ENCODE peak calls at places on chromosome 13, in eight cellular contexts. One of them, this sample, is unnamed. For H3K4me1, the result is how much of the 10 kb centered on the place peaks cover.

GRCh38 chr13:24672141-24673132 is 7.8 kb upstream of the ATP12A start:
- DNase-seq in A549: no peak
- DNase-seq in K562: no peak
- DNase-seq in MM.1S: no peak
- DNase-seq in osteoblast: no peak
- DNase-seq in lung: no peak
- DNase-seq in IMR-90: no peak
- DNase-seq in stomach: no peak
- DNase-seq in this sample: no peak

GRCh38 chr13:100323937-100324336 is 235.0 kb downstream of the PCCA start:
- DNase-seq in stomach: no peak
- DNase-seq in osteoblast: no peak
- DNase-seq in IMR-90: peak
- DNase-seq in MM.1S: no peak
- DNase-seq in K562: no peak
- DNase-seq in lung: no peak
- DNase-seq in A549: no peak
- DNase-seq in this sample: no peak

GRCh38 chr13:114047358-114047881 is 73.5 kb upstream of the C13orf46 start:
- DNase-seq in MM.1S: peak
- DNase-seq in lung: no peak
- DNase-seq in osteoblast: no peak
- DNase-seq in A549: no peak
- DNase-seq in IMR-90: peak
- DNase-seq in stomach: no peak
- DNase-seq in K562: peak
- DNase-seq in this sample: no peak

GRCh38 chr13:40464349-40464748 is 202.1 kb downstream of the FOXO1 start:
- DNase-seq in lung: no peak
- DNase-seq in MM.1S: no peak
- DNase-seq in IMR-90: no peak
- DNase-seq in A549: no peak
- DNase-seq in stomach: no peak
- DNase-seq in K562: no peak
- DNase-seq in osteoblast: no peak
- DNase-seq in this sample: no peak

GRCh38 chr13:93173656-93174055 is 53.0 kb upstream of the GPC6 start:
- DNase-seq in stomach: no peak
- DNase-seq in MM.1S: no peak
- DNase-seq in osteoblast: no peak
- DNase-seq in K562: no peak
- DNase-seq in lung: no peak
- DNase-seq in IMR-90: peak
- DNase-seq in A549: no peak
- DNase-seq in this sample: no peak

GRCh38 chr13:26867451-26868067 is 107.0 kb upstream of the GPR12 start:
- DNase-seq in osteoblast: peak
- DNase-seq in stomach: no peak
- DNase-seq in A549: peak
- DNase-seq in K562: peak
- DNase-seq in IMR-90: peak
- DNase-seq in lung: no peak
- DNase-seq in MM.1S: no peak
- DNase-seq in this sample: no peak

GRCh38 chr13:67235265-67235664 is 5.1 kb upstream of the PCDH9 start:
- DNase-seq in IMR-90: no peak
- DNase-seq in A549: no peak
- DNase-seq in lung: no peak
- DNase-seq in K562: no peak
- DNase-seq in stomach: no peak
- DNase-seq in osteoblast: no peak
- DNase-seq in MM.1S: no peak
- DNase-seq in this sample: no peak

GRCh38 chr13:76610819-76611415 is 275.3 kb downstream of the KCTD12 start:
- DNase-seq in MM.1S: no peak
- DNase-seq in stomach: no peak
- DNase-seq in osteoblast: no peak
- DNase-seq in IMR-90: no peak
- DNase-seq in K562: no peak
- DNase-seq in A549: no peak
- DNase-seq in lung: no peak
- DNase-seq in this sample: no peak

GRCh38 chr13:31749929-31750328 is 10.6 kb downstream of the RXFP2 start:
- DNase-seq in MM.1S: no peak
- DNase-seq in IMR-90: peak
- DNase-seq in osteoblast: peak
- DNase-seq in K562: no peak
- DNase-seq in lung: no peak
- DNase-seq in A549: no peak
- DNase-seq in stomach: no peak
- DNase-seq in this sample: no peak

GRCh38 chr13:43780666-43781065 is 6.1 kb downstream of the ENOX1 start:
- DNase-seq in stomach: no peak
- DNase-seq in osteoblast: no peak
- DNase-seq in IMR-90: no peak
- DNase-seq in lung: no peak
- DNase-seq in K562: no peak
- DNase-seq in MM.1S: no peak
- DNase-seq in A549: no peak
- DNase-seq in this sample: no peak

GRCh38 chr13:26722321-26722720 is 38.3 kb downstream of the GPR12 start:
- DNase-seq in lung: no peak
- DNase-seq in A549: no peak
- DNase-seq in stomach: no peak
- DNase-seq in osteoblast: no peak
- DNase-seq in IMR-90: no peak
- DNase-seq in K562: no peak
- DNase-seq in MM.1S: no peak
- DNase-seq in this sample: no peak

GRCh38 chr13:29359181-29359580 is 236.3 kb downstream of the SLC7A1 start:
- DNase-seq in stomach: no peak
- DNase-seq in lung: no peak
- DNase-seq in IMR-90: no peak
- DNase-seq in A549: no peak
- DNase-seq in K562: no peak
- DNase-seq in osteoblast: no peak
- DNase-seq in MM.1S: no peak
- DNase-seq in this sample: no peak

GRCh38 chr13:34070006-34070405 is 252.1 kb downstream of the RFC3 start:
- DNase-seq in K562: no peak
- DNase-seq in lung: no peak
- DNase-seq in MM.1S: no peak
- DNase-seq in stomach: no peak
- DNase-seq in osteoblast: no peak
- DNase-seq in A549: no peak
- DNase-seq in IMR-90: peak
- DNase-seq in this sample: no peak

GRCh38 chr13:67230243-67230773 is at the start of gene PCDH9:
- DNase-seq in A549: peak
- DNase-seq in stomach: peak
- DNase-seq in MM.1S: peak
- DNase-seq in osteoblast: peak
- DNase-seq in K562: peak
- DNase-seq in IMR-90: peak
- DNase-seq in lung: peak
- DNase-seq in this sample: peak

GRCh38 chr13:56528040-56528760 is 612.5 kb upstream of the PRR20A start:
- DNase-seq in K562: no peak
- DNase-seq in IMR-90: no peak
- DNase-seq in MM.1S: peak
- DNase-seq in osteoblast: no peak
- DNase-seq in A549: no peak
- DNase-seq in stomach: no peak
- DNase-seq in lung: no peak
- DNase-seq in this sample: no peak

GRCh38 chr13:81078048-81078447 is 737.1 kb upstream of the SPRY2 start:
- DNase-seq in MM.1S: no peak
- DNase-seq in stomach: no peak
- DNase-seq in IMR-90: no peak
- DNase-seq in A549: no peak
- DNase-seq in lung: no peak
- DNase-seq in K562: no peak
- DNase-seq in osteoblast: no peak
- DNase-seq in this sample: no peak

GRCh38 chr13:68439821-68440220 is 1209.7 kb upstream of the PCDH9 start:
- DNase-seq in MM.1S: no peak
- DNase-seq in IMR-90: no peak
- DNase-seq in K562: no peak
- DNase-seq in osteoblast: no peak
- DNase-seq in A549: peak
- DNase-seq in stomach: no peak
- DNase-seq in lung: no peak
- DNase-seq in this sample: no peak
- H3K4me1 ChIP-seq in MM.1S: under half
- H3K4me1 ChIP-seq in IMR-90: under half
- H3K4me1 ChIP-seq in K562: under half
- H3K4me1 ChIP-seq in osteoblast: under half
- H3K4me1 ChIP-seq in A549: under half
- H3K4me1 ChIP-seq in stomach: under half
- H3K4me1 ChIP-seq in lung: under half
- H3K4me1 ChIP-seq in this sample: under half

GRCh38 chr13:37869756-37870488 is at the start of gene TRPC4:
- DNase-seq in MM.1S: no peak
- DNase-seq in stomach: peak
- DNase-seq in lung: no peak
- DNase-seq in IMR-90: peak
- DNase-seq in osteoblast: peak
- DNase-seq in K562: peak
- DNase-seq in A549: peak
- DNase-seq in this sample: peak

GRCh38 chr13:37869506-37869755 is 141 bp downstream of the TRPC4 start:
- DNase-seq in A549: no peak
- DNase-seq in MM.1S: no peak
- DNase-seq in lung: no peak
- DNase-seq in IMR-90: no peak
- DNase-seq in osteoblast: no peak
- DNase-seq in K562: no peak
- DNase-seq in stomach: no peak
- DNase-seq in this sample: no peak

GRCh38 chr13:37868691-37869505 is 674 bp downstream of the TRPC4 start:
- DNase-seq in stomach: no peak
- DNase-seq in MM.1S: no peak
- DNase-seq in A549: no peak
- DNase-seq in K562: no peak
- DNase-seq in osteoblast: peak
- DNase-seq in lung: no peak
- DNase-seq in IMR-90: peak
- DNase-seq in this sample: no peak

GRCh38 chr13:37870895-37871550 is 1.5 kb upstream of the TRPC4 start:
- DNase-seq in A549: no peak
- DNase-seq in IMR-90: peak
- DNase-seq in stomach: no peak
- DNase-seq in osteoblast: peak
- DNase-seq in lung: no peak
- DNase-seq in MM.1S: no peak
- DNase-seq in K562: no peak
- DNase-seq in this sample: no peak

DNA sequence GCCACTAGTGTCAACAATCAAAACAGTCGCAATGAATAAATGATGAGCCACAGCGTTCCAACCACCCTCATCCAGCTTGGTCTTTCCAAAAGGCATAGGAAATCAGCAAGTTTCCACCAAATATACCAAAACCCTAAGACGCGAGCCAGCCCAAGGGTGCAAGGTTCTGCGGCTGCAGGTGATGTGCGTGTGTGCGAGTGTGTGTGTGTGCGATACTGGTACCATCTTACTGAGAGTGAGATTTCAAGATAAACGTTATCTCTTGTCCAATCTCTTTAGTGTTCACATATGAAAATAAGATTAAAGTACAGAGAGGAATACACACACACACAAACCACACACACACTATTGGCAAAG is 895 bp upstream of the TRPC4 start:
- DNase-seq in IMR-90: no peak
- DNase-seq in osteoblast: peak
- DNase-seq in stomach: no peak
- DNase-seq in MM.1S: no peak
- DNase-seq in lung: no peak
- DNase-seq in A549: no peak
- DNase-seq in K562: no peak
- DNase-seq in this sample: no peak
- TF ChIP-seq CTCF in IMR-90: no peak
- TF ChIP-seq CTCF in osteoblast: no peak
- TF ChIP-seq CTCF in stomach: no peak
- TF ChIP-seq CTCF in MM.1S: no peak
- TF ChIP-seq CTCF in lung: no peak
- TF ChIP-seq CTCF in A549: no peak
- TF ChIP-seq CTCF in K562: no peak
- TF ChIP-seq CTCF in this sample: peak

DNA sequence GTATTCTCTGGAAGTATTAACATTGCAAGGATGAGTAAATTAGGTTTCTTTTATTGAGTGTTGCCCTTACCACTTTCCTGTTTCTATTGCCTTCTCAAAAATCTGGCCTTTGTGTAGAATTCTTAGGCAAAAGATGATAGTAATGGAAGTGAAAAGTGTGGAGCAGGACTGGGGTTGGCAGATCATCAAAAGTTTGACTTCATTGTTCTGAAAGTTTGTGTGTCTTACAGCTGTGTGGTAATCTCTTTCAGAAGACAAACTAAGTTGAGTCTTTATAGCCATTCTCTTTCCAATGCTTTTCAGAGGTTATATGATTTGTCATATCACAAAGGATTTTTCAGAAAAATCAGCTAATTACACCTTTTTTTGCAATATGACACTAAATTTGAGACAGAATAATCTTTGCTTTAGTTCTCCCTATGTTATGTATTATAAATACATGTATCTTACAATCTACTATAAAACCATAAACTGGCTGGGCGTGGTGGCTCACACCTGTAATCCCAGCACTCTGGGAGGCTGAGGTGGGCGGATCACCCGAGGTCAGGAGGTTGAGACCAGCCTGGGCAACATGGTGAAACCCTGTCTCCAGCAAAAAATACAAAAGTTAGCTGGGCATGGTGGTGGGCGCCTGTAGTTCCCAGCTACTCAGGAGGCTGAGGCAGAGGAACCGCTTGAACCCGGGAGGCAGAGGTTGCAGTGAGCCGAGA is 8.7 kb upstream of the KCNRG start:
- DNase-seq in lung: no peak
- DNase-seq in MM.1S: no peak
- DNase-seq in IMR-90: peak
- DNase-seq in A549: no peak
- DNase-seq in K562: no peak
- DNase-seq in osteoblast: no peak
- DNase-seq in stomach: no peak
- DNase-seq in this sample: no peak
- H3K27ac ChIP-seq in lung: no peak
- H3K27ac ChIP-seq in MM.1S: no peak
- H3K27ac ChIP-seq in IMR-90: no peak
- H3K27ac ChIP-seq in A549: no peak
- H3K27ac ChIP-seq in K562: no peak
- H3K27ac ChIP-seq in osteoblast: no peak
- H3K27ac ChIP-seq in stomach: no peak
- H3K27ac ChIP-seq in this sample: no peak

DNA sequence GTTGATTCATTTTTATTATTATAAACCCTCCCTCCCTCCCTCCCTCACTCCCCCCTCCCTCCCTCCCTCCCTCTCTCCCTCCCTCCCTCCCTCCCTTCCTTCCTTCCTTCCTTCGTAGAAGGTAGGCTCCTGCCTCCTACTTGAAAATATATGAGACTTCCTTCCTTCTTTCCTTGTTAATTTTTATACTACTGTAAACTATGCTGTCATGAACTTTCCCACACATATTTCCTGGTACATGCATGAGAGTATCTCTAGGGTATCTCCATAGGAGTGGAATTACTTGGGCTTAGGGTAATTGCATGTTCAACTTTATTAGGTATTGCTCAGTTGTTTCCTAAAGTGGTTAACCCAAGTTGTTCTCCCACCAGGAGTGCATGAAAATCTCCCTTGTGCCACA is 330.6 kb downstream of the KCNRG start:
- DNase-seq in A549: no peak
- DNase-seq in stomach: no peak
- DNase-seq in MM.1S: no peak
- DNase-seq in K562: no peak
- DNase-seq in IMR-90: no peak
- DNase-seq in lung: no peak
- DNase-seq in osteoblast: no peak
- DNase-seq in this sample: no peak
- H3K4me1 ChIP-seq in A549: under half
- H3K4me1 ChIP-seq in stomach: under half
- H3K4me1 ChIP-seq in MM.1S: under half
- H3K4me1 ChIP-seq in K562: under half
- H3K4me1 ChIP-seq in IMR-90: under half
- H3K4me1 ChIP-seq in lung: under half
- H3K4me1 ChIP-seq in osteoblast: under half
- H3K4me1 ChIP-seq in this sample: under half